ENCODE peak calls at places on chromosomes 11 and 22, in four cellular contexts. O is H1, I is IMR-90, G is H9. H is an unnamed sample.

GRCh38 chr11:122671270-122671906 is 15.9 kb downstream of the UBASH3B start:
- DNase-seq in O (no peak), I (peak), G (no peak), H (peak)

GRCh38 chr22:46150615-46151423 is 493 bp downstream of the PPARA start:
- DNase-seq in O (peak), I (no peak), G (peak), H (peak)

GRCh38 chr11:130649749-130650275 is 201.4 kb downstream of the ADAMTS15 start:
- DNase-seq in O (no peak), I (no peak), G (no peak), H (peak)

GRCh38 chr11:11545285-11546275 is 76.2 kb downstream of the GALNT18 start:
- DNase-seq in O (no peak), I (no peak), G (peak), H (no peak)

GRCh38 chr11:16791494-16791961 is 53.1 kb downstream of the C11orf58 start:
- DNase-seq in O (no peak), I (peak), G (no peak), H (peak)

GRCh38 chr22:33544707-33545106 is 375.6 kb downstream of the LARGE1 start:
- DNase-seq in O (no peak), I (peak), G (no peak), H (peak)

GRCh38 chr11:47328449-47329390 is 23.8 kb downstream of the MYBPC3 start:
- DNase-seq in O (no peak), I (no peak), G (no peak), H (no peak)

GRCh38 chr22:46807458-46807857 is 45.0 kb downstream of the TBC1D22A start:
- DNase-seq in O (no peak), I (no peak), G (no peak), H (no peak)

GRCh38 chr22:42699281-42699681 is 21.4 kb downstream of the A4GALT start:
- DNase-seq in O (no peak), I (no peak), G (no peak), H (no peak)

GRCh38 chr11:63906585-63906984 is 10.4 kb downstream of the RCOR2 start:
- DNase-seq in O (peak), I (peak), G (no peak), H (no peak)

GRCh38 chr22:46746620-46747019 is 8.6 kb upstream of the CERK start:
- DNase-seq in O (no peak), I (no peak), G (no peak), H (no peak)

GRCh38 chr22:45885171-45885840 is 91.7 kb downstream of the WNT7B start:
- DNase-seq in O (no peak), I (no peak), G (peak), H (no peak)

GRCh38 chr11:64028398-64029115 is 7.2 kb upstream of the FLRT1 start:
- DNase-seq in O (peak), I (no peak), G (peak), H (peak)

GRCh38 chr11:85694385-85694980 is 8.5 kb upstream of the CCDC89 start:
- DNase-seq in O (no peak), I (peak), G (no peak), H (peak)

GRCh38 chr22:29203883-29204282 is 1.8 kb upstream of the EMID1 start:
- DNase-seq in O (no peak), I (no peak), G (no peak), H (no peak)

GRCh38 chr22:19811211-19811621 is 43.5 kb downstream of the GNB1L start:
- DNase-seq in O (peak), I (no peak), G (no peak), H (no peak)

GRCh38 chr22:26964642-26965041 is 307.3 kb downstream of the MIAT start:
- DNase-seq in O (no peak), I (no peak), G (no peak), H (no peak)

GRCh38 chr11:86784247-86784681 is 16.1 kb upstream of the PRSS23 start:
- DNase-seq in O (no peak), I (peak), G (no peak), H (peak)

GRCh38 chr22:37469416-37470086 is 16.6 kb downstream of the MFNG start:
- DNase-seq in O (no peak), I (no peak), G (no peak), H (no peak)

GRCh38 chr11:78417175-78417887 is at the start of gene GAB2:
- DNase-seq in O (peak), I (no peak), G (peak), H (no peak)

GRCh38 chr22:30754521-30754920 is 59.8 kb downstream of the OSBP2 start:
- DNase-seq in O (no peak), I (no peak), G (no peak), H (no peak)

GRCh38 chr22:44026630-44027511 is 2.8 kb downstream of the PARVB start:
- DNase-seq in O (no peak), I (peak), G (no peak), H (no peak)

GRCh38 chr22:30002861-30003489 is 77.3 kb upstream of the HORMAD2 start:
- DNase-seq in O (no peak), I (no peak), G (no peak), H (no peak)

DNA sequence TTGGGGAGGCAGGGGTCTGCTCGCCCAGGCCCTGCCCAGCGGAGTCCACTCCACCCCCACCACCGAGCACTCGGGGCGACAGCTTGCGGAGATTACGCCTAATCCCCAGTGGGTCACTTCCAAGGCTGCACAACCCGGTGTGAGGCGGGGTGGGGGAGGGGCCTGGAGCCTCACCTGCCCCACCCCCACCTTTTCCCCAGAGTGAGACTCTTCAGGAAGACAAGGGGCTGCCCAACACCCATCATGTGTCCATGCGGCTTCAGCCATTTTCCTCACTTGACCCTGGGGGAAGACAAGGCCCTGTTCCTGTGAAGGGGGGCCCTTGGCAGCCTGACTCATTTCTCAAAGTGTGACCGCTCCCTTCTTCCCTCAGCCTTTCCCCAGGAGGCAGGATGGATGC is 12.5 kb downstream of the SYNGR1 start:
- DNase-seq in O (no peak), I (no peak), G (peak), H (no peak)
- H2BK120ac ChIP-seq in O (no peak), I (no peak), G (no peak), H (no peak)

GRCh38 chr11:118918128-118918685 is 7.5 kb downstream of the BCL9L start:
- DNase-seq in O (no peak), I (peak), G (peak), H (peak)

GRCh38 chr11:118917488-118918127 is 8.1 kb downstream of the BCL9L start:
- DNase-seq in O (no peak), I (peak), G (no peak), H (peak)

GRCh38 chr11:118916842-118917388 is 8.8 kb downstream of the BCL9L start:
- DNase-seq in O (no peak), I (peak), G (peak), H (peak)

GRCh38 chr11:118921121-118921928 is 4.4 kb downstream of the BCL9L start:
- DNase-seq in O (peak), I (peak), G (peak), H (peak)

DNA sequence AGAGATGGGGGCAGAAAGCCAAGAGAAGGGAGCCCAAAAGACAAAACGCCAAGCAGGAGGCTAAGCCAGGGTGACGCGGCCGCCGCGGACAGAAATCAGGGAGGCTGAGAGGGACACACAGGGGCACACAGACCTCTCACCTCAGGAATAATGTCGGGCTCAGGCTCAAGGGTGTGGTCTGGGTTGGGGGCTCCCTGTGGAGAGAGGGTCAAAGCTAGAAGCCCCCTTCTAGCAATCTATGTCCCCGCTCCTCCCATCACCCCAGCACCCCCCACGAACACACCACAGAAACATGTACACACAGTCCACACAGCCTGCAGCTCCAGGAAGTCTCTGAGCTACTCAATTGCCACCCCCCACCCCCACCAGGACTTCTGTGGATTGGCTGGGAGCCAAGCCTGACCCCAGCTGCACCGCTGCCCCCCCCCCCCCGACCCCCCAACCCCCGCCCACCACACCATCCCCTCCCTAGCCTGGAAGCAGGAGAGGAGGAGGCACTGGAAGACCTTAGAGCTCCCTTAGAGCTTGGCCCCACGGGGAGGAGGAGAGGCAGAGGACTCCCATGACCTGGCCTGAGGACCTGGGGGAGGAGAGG is 6.9 kb downstream of the BCL9L start:
- DNase-seq in O (peak), I (peak), G (no peak), H (no peak)
- H2BK120ac ChIP-seq in O (peak), I (peak), G (no peak), H (peak)

GRCh38 chr11:128415539-128415938 is 171.8 kb downstream of the ETS1 start:
- DNase-seq in O (no peak), I (peak), G (no peak), H (no peak)
- H2BK120ac ChIP-seq in O (no peak), I (no peak), G (no peak), H (no peak)

GRCh38 chr11:65575568-65576231 is at the start of gene EHBP1L1:
- DNase-seq in O (no peak), I (peak), G (no peak), H (peak)
- H2BK120ac ChIP-seq in O (no peak), I (peak), G (no peak), H (peak)

H was measured in mesenchymal stem cell.